ENCODE peak calls at places on chromosomes 2 and 18, in four cellular contexts. N is amygdala; G is naive thymus-derived CD4-positive, alpha-beta T cell; P is cardiac fibroblast. K is an unnamed sample.

GRCh38 chr2:149877913-149878312 is 290.3 kb upstream of the MMADHC start:
- DNase-seq in P (peak), N (no peak), G (no peak), K (no peak)

GRCh38 chr2:24482972-24483300 is 8.1 kb upstream of the NCOA1 start:
- DNase-seq in G (no peak), N (no peak), P (no peak), K (no peak)

GRCh38 chr2:233795735-233796171 is 17.6 kb downstream of the MROH2A start:
- DNase-seq in P (no peak), N (no peak), G (peak), K (no peak)

GRCh38 chr2:234241656-234242445 is 191.3 kb downstream of the SPP2 start:
- DNase-seq in N (no peak), P (peak), G (no peak), K (no peak)

GRCh38 chr2:207413376-207413907 is 116.3 kb upstream of the CREB1 start:
- DNase-seq in G (no peak), P (no peak), N (no peak), K (no peak)

GRCh38 chr2:211498551-211499205 is 942.3 kb downstream of the CPS1 start:
- DNase-seq in N (no peak), G (no peak), P (no peak), K (no peak)

GRCh38 chr2:26700078-26700477 is 7.6 kb downstream of the KCNK3 start:
- DNase-seq in N (no peak), P (no peak), G (no peak), K (no peak)

GRCh38 chr2:28052691-28053090 is 162.2 kb downstream of the BABAM2 start:
- DNase-seq in P (peak), N (no peak), G (no peak), K (no peak)

GRCh38 chr2:171895781-171896180 is 1.7 kb upstream of the SLC25A12 start:
- DNase-seq in N (no peak), G (no peak), P (no peak), K (no peak)

GRCh38 chr18:77329651-77330050 is 80.0 kb downstream of the GALR1 start:
- DNase-seq in P (no peak), G (no peak), N (no peak), K (no peak)

GRCh38 chr2:196233033-196233807 is 61.8 kb upstream of the STK17B start:
- DNase-seq in G (no peak), N (no peak), P (peak), K (peak)